ENCODE peak calls at places on chromosome 5, in seven cellular contexts. C is stimulated activated CD4-positive, alpha-beta T cell treated with anti-CD3 and anti-CD28 coated beads, Interleukin-1b, Interleukin-23, amount 100 ng/mL, for 4 hours; S is left colon; W is stimulated activated CD8-positive, alpha-beta memory T cell treated with anti-CD3 and anti-CD28 coated beads, Interleukin-12 subunit alpha, Interleukin-12 subunit beta, amount 100 ng/mL, for 1 hour; Y is SW480; F is DMS 273 treated with DMSO at 0.1 percent for 48 hours; G is NCI-H2081. V is an unnamed sample.

GRCh38 chr5:127978738-127979300 is 104.7 kb upstream of the SLC12A2 start:
- DNase-seq in C (no peak), S (no peak), W (no peak), Y (no peak), F (no peak), G (no peak), V (no peak)

GRCh38 chr5:110377411-110378392 is 348.8 kb downstream of the TMEM232 start:
- DNase-seq in C (no peak), S (no peak), W (no peak), Y (no peak), F (no peak), G (no peak), V (no peak)

GRCh38 chr5:146076028-146076427 is 29.3 kb downstream of the PLAC8L1 start:
- DNase-seq in C (no peak), S (peak), W (no peak), Y (no peak), F (no peak), G (no peak), V (no peak)

GRCh38 chr5:14560091-14560595 is 21.4 kb upstream of the OTULINL start:
- DNase-seq in C (no peak), S (peak), W (no peak), Y (no peak), F (peak), G (peak), V (no peak)

GRCh38 chr5:172508471-172509404 is 54.4 kb upstream of the SH3PXD2B start:
- DNase-seq in C (no peak), S (no peak), W (no peak), Y (no peak), F (no peak), G (no peak), V (no peak)

GRCh38 chr5:16809816-16810502 is 126.1 kb downstream of the MYO10 start:
- DNase-seq in C (no peak), S (no peak), W (no peak), Y (peak), F (no peak), G (peak), V (no peak)

GRCh38 chr5:41404757-41405156 is 105.6 kb downstream of the PLCXD3 start:
- DNase-seq in C (no peak), S (no peak), W (no peak), Y (no peak), F (no peak), G (no peak), V (no peak)

GRCh38 chr5:54621742-54622141 is 104.2 kb downstream of the SNX18 start:
- DNase-seq in C (no peak), S (no peak), W (no peak), Y (no peak), F (no peak), G (no peak), V (no peak)

GRCh38 chr5:154708845-154709244 is 46.3 kb upstream of the LARP1 start:
- DNase-seq in C (no peak), S (no peak), W (no peak), Y (peak), F (no peak), G (no peak), V (no peak)

GRCh38 chr5:175686396-175686795 is 28.5 kb downstream of the HRH2 start:
- DNase-seq in C (no peak), S (no peak), W (no peak), Y (no peak), F (no peak), G (no peak), V (no peak)

GRCh38 chr5:32126691-32127090 is 47.4 kb downstream of the GOLPH3 start:
- DNase-seq in C (no peak), S (no peak), W (no peak), Y (no peak), F (no peak), G (no peak), V (no peak)

GRCh38 chr5:6757414-6757969 is 44.3 kb downstream of the TENT4A start:
- DNase-seq in C (no peak), S (no peak), W (no peak), Y (no peak), F (no peak), G (no peak), V (no peak)

GRCh38 chr5:100827481-100827889 is 75.6 kb downstream of the ST8SIA4 start:
- DNase-seq in C (no peak), S (peak), W (no peak), Y (peak), F (no peak), G (peak), V (no peak)

GRCh38 chr5:180605554-180606214 is 14.4 kb upstream of the SCGB3A1 start:
- DNase-seq in C (peak), S (no peak), W (peak), Y (peak), F (no peak), G (peak), V (no peak)

GRCh38 chr5:83220331-83220730 is 143.0 kb downstream of the XRCC4 start:
- DNase-seq in C (no peak), S (no peak), W (no peak), Y (no peak), F (no peak), G (no peak), V (no peak)

GRCh38 chr5:146884230-146884629 is 5.7 kb upstream of the PPP2R2B start:
- DNase-seq in C (no peak), S (no peak), W (no peak), Y (no peak), F (no peak), G (no peak), V (no peak)

GRCh38 chr5:74640450-74641013 is at the start of gene ENC1:
- DNase-seq in C (peak), S (peak), W (peak), Y (peak), F (peak), G (peak), V (peak)

GRCh38 chr5:143066556-143067281 is 296.5 kb downstream of the ARHGAP26 start:
- DNase-seq in C (peak), S (peak), W (no peak), Y (no peak), F (no peak), G (no peak), V (no peak)

GRCh38 chr5:39040875-39041274 is 33.3 kb downstream of the RICTOR start:
- DNase-seq in C (no peak), S (no peak), W (no peak), Y (no peak), F (no peak), G (peak), V (no peak)